ENCODE peak calls at places on chromosomes 12 and 14, in nine cellular contexts. One of them, this sample, is unnamed.

GRCh38 chr12:73531752-73532151 is 1005.9 kb upstream of the ATXN7L3B start:
- DNase-seq in Calu3: no peak
- DNase-seq in glutamatergic neuron: no peak
- DNase-seq in progenitor cell of endocrine pancreas: no peak
- DNase-seq in HFFc6: no peak
- DNase-seq in choroid plexus epithelial cell: peak; percentile 23
- DNase-seq in AG09319: no peak
- DNase-seq in cardiac fibroblast: no peak
- DNase-seq in left ventricle myocardium inferior: no peak
- DNase-seq in this sample: no peak

GRCh38 chr14:92108345-92109254 is 2.2 kb upstream of the ATXN3 start:
- DNase-seq in Calu3: no peak
- DNase-seq in glutamatergic neuron: no peak
- DNase-seq in progenitor cell of endocrine pancreas: no peak
- DNase-seq in HFFc6: no peak
- DNase-seq in choroid plexus epithelial cell: peak; percentile 6
- DNase-seq in AG09319: no peak
- DNase-seq in cardiac fibroblast: no peak
- DNase-seq in left ventricle myocardium inferior: no peak
- DNase-seq in this sample: no peak

GRCh38 chr12:31736472-31736871 is 7.7 kb upstream of the AMN1 start:
- DNase-seq in Calu3: no peak
- DNase-seq in glutamatergic neuron: no peak
- DNase-seq in progenitor cell of endocrine pancreas: no peak
- DNase-seq in HFFc6: peak; percentile 93
- DNase-seq in choroid plexus epithelial cell: peak; percentile 89
- DNase-seq in AG09319: no peak
- DNase-seq in cardiac fibroblast: peak; percentile 82
- DNase-seq in left ventricle myocardium inferior: no peak
- DNase-seq in this sample: no peak

GRCh38 chr12:80620281-80620680 is 87.2 kb upstream of the MYF6 start:
- DNase-seq in Calu3: no peak
- DNase-seq in glutamatergic neuron: no peak
- DNase-seq in progenitor cell of endocrine pancreas: no peak
- DNase-seq in HFFc6: no peak
- DNase-seq in choroid plexus epithelial cell: no peak
- DNase-seq in AG09319: no peak
- DNase-seq in cardiac fibroblast: no peak
- DNase-seq in left ventricle myocardium inferior: no peak
- DNase-seq in this sample: no peak

GRCh38 chr14:69475194-69475818 is 9.2 kb upstream of the PLEKHD1 start:
- DNase-seq in Calu3: peak; percentile 48
- DNase-seq in glutamatergic neuron: no peak
- DNase-seq in progenitor cell of endocrine pancreas: no peak
- DNase-seq in HFFc6: no peak
- DNase-seq in choroid plexus epithelial cell: peak; percentile 41
- DNase-seq in AG09319: no peak
- DNase-seq in cardiac fibroblast: peak; percentile 29
- DNase-seq in left ventricle myocardium inferior: no peak
- DNase-seq in this sample: no peak

GRCh38 chr12:62722971-62723680 is 211.8 kb downstream of the PPM1H start:
- DNase-seq in Calu3: no peak
- DNase-seq in glutamatergic neuron: no peak
- DNase-seq in progenitor cell of endocrine pancreas: no peak
- DNase-seq in HFFc6: no peak
- DNase-seq in choroid plexus epithelial cell: no peak
- DNase-seq in AG09319: no peak
- DNase-seq in cardiac fibroblast: peak; percentile 29
- DNase-seq in left ventricle myocardium inferior: no peak
- DNase-seq in this sample: no peak

GRCh38 chr12:113144771-113145170 is 4.8 kb upstream of the CFAP73 start:
- DNase-seq in Calu3: no peak
- DNase-seq in glutamatergic neuron: no peak
- DNase-seq in progenitor cell of endocrine pancreas: no peak
- DNase-seq in HFFc6: no peak
- DNase-seq in choroid plexus epithelial cell: no peak
- DNase-seq in AG09319: no peak
- DNase-seq in cardiac fibroblast: no peak
- DNase-seq in left ventricle myocardium inferior: no peak
- DNase-seq in this sample: no peak

GRCh38 chr12:39795481-39795880 is 175.9 kb upstream of the ABCD2 start:
- DNase-seq in Calu3: no peak
- DNase-seq in glutamatergic neuron: no peak
- DNase-seq in progenitor cell of endocrine pancreas: no peak
- DNase-seq in HFFc6: no peak
- DNase-seq in choroid plexus epithelial cell: no peak
- DNase-seq in AG09319: no peak
- DNase-seq in cardiac fibroblast: no peak
- DNase-seq in left ventricle myocardium inferior: no peak
- DNase-seq in this sample: no peak

GRCh38 chr14:99246536-99247083 is 25.4 kb downstream of the BCL11B start:
- DNase-seq in Calu3: no peak
- DNase-seq in glutamatergic neuron: no peak
- DNase-seq in progenitor cell of endocrine pancreas: no peak
- DNase-seq in HFFc6: no peak
- DNase-seq in choroid plexus epithelial cell: no peak
- DNase-seq in AG09319: no peak
- DNase-seq in cardiac fibroblast: no peak
- DNase-seq in left ventricle myocardium inferior: no peak
- DNase-seq in this sample: no peak

GRCh38 chr12:106179086-106179485 is 40.3 kb upstream of the NUAK1 start:
- DNase-seq in Calu3: no peak
- DNase-seq in glutamatergic neuron: peak; percentile 55
- DNase-seq in progenitor cell of endocrine pancreas: no peak
- DNase-seq in HFFc6: no peak
- DNase-seq in choroid plexus epithelial cell: no peak
- DNase-seq in AG09319: no peak
- DNase-seq in cardiac fibroblast: no peak
- DNase-seq in left ventricle myocardium inferior: no peak
- DNase-seq in this sample: no peak

GRCh38 chr12:94666158-94666557 is 15.8 kb upstream of the TMCC3 start:
- DNase-seq in Calu3: no peak
- DNase-seq in glutamatergic neuron: no peak
- DNase-seq in progenitor cell of endocrine pancreas: no peak
- DNase-seq in HFFc6: no peak
- DNase-seq in choroid plexus epithelial cell: no peak
- DNase-seq in AG09319: no peak
- DNase-seq in cardiac fibroblast: no peak
- DNase-seq in left ventricle myocardium inferior: no peak
- DNase-seq in this sample: no peak

GRCh38 chr12:52232916-52233461 is at the start of gene KRT7:
- DNase-seq in Calu3: peak; percentile 92
- DNase-seq in glutamatergic neuron: no peak
- DNase-seq in progenitor cell of endocrine pancreas: no peak
- DNase-seq in HFFc6: no peak
- DNase-seq in choroid plexus epithelial cell: no peak
- DNase-seq in AG09319: no peak
- DNase-seq in cardiac fibroblast: no peak
- DNase-seq in left ventricle myocardium inferior: no peak
- DNase-seq in this sample: no peak

GRCh38 chr14:54489318-54489683 is 521 bp upstream of the GMFB start:
- DNase-seq in Calu3: no peak
- DNase-seq in glutamatergic neuron: no peak
- DNase-seq in progenitor cell of endocrine pancreas: no peak
- DNase-seq in HFFc6: no peak
- DNase-seq in choroid plexus epithelial cell: no peak
- DNase-seq in AG09319: no peak
- DNase-seq in cardiac fibroblast: no peak
- DNase-seq in left ventricle myocardium inferior: no peak
- DNase-seq in this sample: no peak

GRCh38 chr14:54489731-54490447 is 1.1 kb upstream of the GMFB start:
- DNase-seq in Calu3: no peak
- DNase-seq in glutamatergic neuron: no peak
- DNase-seq in progenitor cell of endocrine pancreas: no peak
- DNase-seq in HFFc6: no peak
- DNase-seq in choroid plexus epithelial cell: no peak
- DNase-seq in AG09319: no peak
- DNase-seq in cardiac fibroblast: no peak
- DNase-seq in left ventricle myocardium inferior: no peak
- DNase-seq in this sample: no peak

GRCh38 chr14:54490448-54490805 is 1.6 kb upstream of the GMFB start:
- DNase-seq in Calu3: no peak
- DNase-seq in glutamatergic neuron: no peak
- DNase-seq in progenitor cell of endocrine pancreas: no peak
- DNase-seq in HFFc6: no peak
- DNase-seq in choroid plexus epithelial cell: no peak
- DNase-seq in AG09319: no peak
- DNase-seq in cardiac fibroblast: no peak
- DNase-seq in left ventricle myocardium inferior: no peak
- DNase-seq in this sample: no peak

GRCh38 chr14:54497224-54497623 is 8.4 kb upstream of the GMFB start:
- DNase-seq in Calu3: no peak
- DNase-seq in glutamatergic neuron: no peak
- DNase-seq in progenitor cell of endocrine pancreas: no peak
- DNase-seq in HFFc6: no peak
- DNase-seq in choroid plexus epithelial cell: no peak
- DNase-seq in AG09319: no peak
- DNase-seq in cardiac fibroblast: no peak
- DNase-seq in left ventricle myocardium inferior: no peak
- DNase-seq in this sample: no peak

DNA sequence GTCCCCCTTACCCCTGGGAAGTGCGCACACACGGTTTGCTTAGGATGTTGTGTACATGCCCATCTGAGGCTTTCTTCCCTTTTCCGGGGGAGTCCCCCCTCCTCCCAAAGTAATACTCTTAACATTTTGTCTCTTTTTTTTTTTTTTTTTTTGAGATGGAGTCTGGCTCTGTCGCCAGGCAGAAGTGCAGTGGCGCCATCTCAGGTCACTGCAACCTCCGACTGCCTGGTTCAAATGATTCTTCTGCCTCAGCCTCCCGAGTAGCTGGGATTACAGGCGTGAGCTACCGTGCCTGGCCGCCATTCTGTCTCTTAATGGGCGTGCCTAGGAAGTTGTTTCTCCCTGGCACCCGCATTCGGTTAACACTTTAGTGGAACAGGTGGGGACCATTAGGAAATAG is 4.5 kb upstream of the GMFB start:
- DNase-seq in Calu3: peak; percentile 12
- DNase-seq in glutamatergic neuron: no peak
- DNase-seq in progenitor cell of endocrine pancreas: no peak
- DNase-seq in HFFc6: no peak
- DNase-seq in choroid plexus epithelial cell: no peak
- DNase-seq in AG09319: no peak
- DNase-seq in cardiac fibroblast: no peak
- DNase-seq in left ventricle myocardium inferior: no peak
- DNase-seq in this sample: no peak
- TF ChIP-seq CTCF in Calu3: no peak
- TF ChIP-seq CTCF in glutamatergic neuron: no peak
- TF ChIP-seq CTCF in progenitor cell of endocrine pancreas: no peak
- TF ChIP-seq CTCF in HFFc6: peak; percentile 9
- TF ChIP-seq CTCF in choroid plexus epithelial cell: no peak
- TF ChIP-seq CTCF in AG09319: no peak
- TF ChIP-seq CTCF in cardiac fibroblast: no peak
- TF ChIP-seq CTCF in left ventricle myocardium inferior: no peak
- TF ChIP-seq CTCF in this sample: no peak

GRCh38 chr12:1594295-1595025 is at the start of gene FBXL14:
- DNase-seq in Calu3: peak; percentile 91
- DNase-seq in glutamatergic neuron: peak; percentile 95
- DNase-seq in progenitor cell of endocrine pancreas: peak; percentile 98
- DNase-seq in HFFc6: peak; percentile 79
- DNase-seq in choroid plexus epithelial cell: peak; percentile 93
- DNase-seq in AG09319: no peak
- DNase-seq in cardiac fibroblast: peak; percentile 92
- DNase-seq in left ventricle myocardium inferior: peak; percentile 92
- DNase-seq in this sample: peak; percentile 97
- TF ChIP-seq CTCF in Calu3: no peak
- TF ChIP-seq CTCF in glutamatergic neuron: no peak
- TF ChIP-seq CTCF in progenitor cell of endocrine pancreas: no peak
- TF ChIP-seq CTCF in HFFc6: no peak
- TF ChIP-seq CTCF in choroid plexus epithelial cell: no peak
- TF ChIP-seq CTCF in AG09319: no peak
- TF ChIP-seq CTCF in cardiac fibroblast: no peak
- TF ChIP-seq CTCF in left ventricle myocardium inferior: no peak
- TF ChIP-seq CTCF in this sample: no peak

GRCh38 chr14:62657376-62657775 is 387.9 kb downstream of the KCNH5 start:
- DNase-seq in Calu3: no peak
- DNase-seq in glutamatergic neuron: no peak
- DNase-seq in progenitor cell of endocrine pancreas: no peak
- DNase-seq in HFFc6: no peak
- DNase-seq in choroid plexus epithelial cell: no peak
- DNase-seq in AG09319: no peak
- DNase-seq in cardiac fibroblast: no peak
- DNase-seq in left ventricle myocardium inferior: no peak
- DNase-seq in this sample: no peak

GRCh38 chr14:62667515-62667914 is 377.7 kb downstream of the KCNH5 start:
- DNase-seq in Calu3: no peak
- DNase-seq in glutamatergic neuron: no peak
- DNase-seq in progenitor cell of endocrine pancreas: no peak
- DNase-seq in HFFc6: no peak
- DNase-seq in choroid plexus epithelial cell: peak; percentile 12
- DNase-seq in AG09319: no peak
- DNase-seq in cardiac fibroblast: no peak
- DNase-seq in left ventricle myocardium inferior: no peak
- DNase-seq in this sample: no peak

GRCh38 chr14:62662811-62663477 is 382.3 kb downstream of the KCNH5 start:
- DNase-seq in Calu3: no peak
- DNase-seq in glutamatergic neuron: no peak
- DNase-seq in progenitor cell of endocrine pancreas: no peak
- DNase-seq in HFFc6: no peak
- DNase-seq in choroid plexus epithelial cell: no peak
- DNase-seq in AG09319: no peak
- DNase-seq in cardiac fibroblast: no peak
- DNase-seq in left ventricle myocardium inferior: no peak
- DNase-seq in this sample: no peak

DNA sequence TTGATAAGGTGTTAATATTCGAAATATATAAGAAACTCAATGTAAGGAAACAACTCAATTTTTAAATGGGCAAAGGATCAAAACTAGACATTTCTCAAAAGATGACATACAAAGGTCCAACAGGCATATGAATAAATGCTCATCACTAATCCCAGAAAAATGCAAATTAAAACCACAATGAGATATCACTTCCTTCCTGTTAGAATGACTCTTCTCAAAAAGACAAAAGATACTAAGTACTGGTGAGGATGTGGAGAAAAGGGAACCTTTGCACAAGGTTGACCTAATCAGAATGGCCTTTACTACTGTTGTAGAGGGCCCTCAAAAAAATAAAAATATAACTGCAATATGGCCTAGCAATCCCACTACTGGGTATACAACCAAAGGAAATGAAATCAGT is 383.4 kb downstream of the KCNH5 start:
- DNase-seq in Calu3: no peak
- DNase-seq in glutamatergic neuron: no peak
- DNase-seq in progenitor cell of endocrine pancreas: no peak
- DNase-seq in HFFc6: no peak
- DNase-seq in choroid plexus epithelial cell: no peak
- DNase-seq in AG09319: no peak
- DNase-seq in cardiac fibroblast: no peak
- DNase-seq in left ventricle myocardium inferior: no peak
- DNase-seq in this sample: no peak
- TF ChIP-seq CTCF in Calu3: no peak
- TF ChIP-seq CTCF in glutamatergic neuron: no peak
- TF ChIP-seq CTCF in progenitor cell of endocrine pancreas: no peak
- TF ChIP-seq CTCF in HFFc6: no peak
- TF ChIP-seq CTCF in choroid plexus epithelial cell: no peak
- TF ChIP-seq CTCF in AG09319: no peak
- TF ChIP-seq CTCF in cardiac fibroblast: no peak
- TF ChIP-seq CTCF in left ventricle myocardium inferior: no peak
- TF ChIP-seq CTCF in this sample: no peak

DNA sequence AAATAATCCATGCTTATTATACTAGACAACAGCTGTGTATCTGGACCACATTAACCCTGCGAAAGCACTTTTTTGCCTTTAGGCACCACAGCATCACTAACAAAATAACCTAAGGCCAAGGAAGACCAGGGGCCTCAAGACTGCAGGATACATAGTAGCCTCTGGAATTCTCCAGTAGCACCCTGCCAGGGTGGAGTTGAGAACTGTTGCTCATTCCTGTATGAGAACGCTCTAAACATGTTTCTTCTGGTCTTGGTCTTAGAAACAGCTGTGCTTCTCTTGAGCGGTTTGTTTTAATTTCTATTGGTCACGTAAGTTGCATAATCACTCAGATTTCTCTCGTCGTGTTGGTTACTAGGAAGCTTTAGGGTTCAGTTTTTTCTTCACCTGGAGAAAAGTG is 7.9 kb downstream of the B4GALNT3 start:
- DNase-seq in Calu3: no peak
- DNase-seq in glutamatergic neuron: no peak
- DNase-seq in progenitor cell of endocrine pancreas: no peak
- DNase-seq in HFFc6: no peak
- DNase-seq in choroid plexus epithelial cell: peak; percentile 49
- DNase-seq in AG09319: no peak
- DNase-seq in cardiac fibroblast: no peak
- DNase-seq in left ventricle myocardium inferior: no peak
- DNase-seq in this sample: no peak
- TF ChIP-seq CTCF in Calu3: no peak
- TF ChIP-seq CTCF in glutamatergic neuron: no peak
- TF ChIP-seq CTCF in progenitor cell of endocrine pancreas: no peak
- TF ChIP-seq CTCF in HFFc6: no peak
- TF ChIP-seq CTCF in choroid plexus epithelial cell: no peak
- TF ChIP-seq CTCF in AG09319: no peak
- TF ChIP-seq CTCF in cardiac fibroblast: no peak
- TF ChIP-seq CTCF in left ventricle myocardium inferior: no peak
- TF ChIP-seq CTCF in this sample: no peak